ENCODE peak calls at places on chromosomes 16 and 17, in four cellular contexts. One of them, this sample, is unnamed.

GRCh38 chr16:2752850-2753522 is 548 bp downstream of the SRRM2 start:
- DNase-seq in fibroblast of the conjunctiva: peak; percentile 69
- DNase-seq in neuronal stem cell: no peak
- DNase-seq in dorsolateral prefrontal cortex: peak; percentile 63
- DNase-seq in this sample: peak; percentile 83

GRCh38 chr17:67125924-67126323 is 81.6 kb downstream of the CACNG1 start:
- DNase-seq in fibroblast of the conjunctiva: no peak
- DNase-seq in neuronal stem cell: no peak
- DNase-seq in dorsolateral prefrontal cortex: no peak
- DNase-seq in this sample: no peak

GRCh38 chr17:17744116-17744515 is 62.9 kb downstream of the RAI1 start:
- DNase-seq in fibroblast of the conjunctiva: no peak
- DNase-seq in neuronal stem cell: no peak
- DNase-seq in dorsolateral prefrontal cortex: no peak
- DNase-seq in this sample: no peak

GRCh38 chr17:81003711-81004335 is 12.2 kb downstream of the CHMP6 start:
- DNase-seq in fibroblast of the conjunctiva: no peak
- DNase-seq in neuronal stem cell: no peak
- DNase-seq in dorsolateral prefrontal cortex: no peak
- DNase-seq in this sample: no peak

GRCh38 chr16:21277927-21278706 is at the start of gene CRYM:
- DNase-seq in fibroblast of the conjunctiva: no peak
- DNase-seq in neuronal stem cell: peak; percentile 67
- DNase-seq in dorsolateral prefrontal cortex: no peak
- DNase-seq in this sample: peak; percentile 76

GRCh38 chr17:32671891-32672290 is 185.1 kb downstream of the CDK5R1 start:
- DNase-seq in fibroblast of the conjunctiva: no peak
- DNase-seq in neuronal stem cell: no peak
- DNase-seq in dorsolateral prefrontal cortex: no peak
- DNase-seq in this sample: no peak

GRCh38 chr17:76544123-76544915 is 4.5 kb downstream of the PRCD start:
- DNase-seq in fibroblast of the conjunctiva: no peak
- DNase-seq in neuronal stem cell: no peak
- DNase-seq in dorsolateral prefrontal cortex: peak; percentile 68
- DNase-seq in this sample: no peak

GRCh38 chr17:56125830-56126819 is 27.1 kb upstream of the ANKFN1 start:
- DNase-seq in fibroblast of the conjunctiva: peak; percentile 80
- DNase-seq in neuronal stem cell: peak; percentile 41
- DNase-seq in dorsolateral prefrontal cortex: no peak
- DNase-seq in this sample: peak; percentile 38

GRCh38 chr16:83717308-83717707 is 90.5 kb upstream of the HSBP1 start:
- DNase-seq in fibroblast of the conjunctiva: no peak
- DNase-seq in neuronal stem cell: no peak
- DNase-seq in dorsolateral prefrontal cortex: no peak
- DNase-seq in this sample: no peak

GRCh38 chr17:17408236-17408794 is 68.5 kb upstream of the MED9 start:
- DNase-seq in fibroblast of the conjunctiva: no peak
- DNase-seq in neuronal stem cell: no peak
- DNase-seq in dorsolateral prefrontal cortex: no peak
- DNase-seq in this sample: no peak

GRCh38 chr16:4505356-4506153 is 29.4 kb downstream of the HMOX2 start:
- DNase-seq in fibroblast of the conjunctiva: no peak
- DNase-seq in neuronal stem cell: no peak
- DNase-seq in dorsolateral prefrontal cortex: no peak
- DNase-seq in this sample: no peak

GRCh38 chr16:2529061-2529931 is 1.9 kb downstream of the CEMP1 start:
- DNase-seq in fibroblast of the conjunctiva: no peak
- DNase-seq in neuronal stem cell: no peak
- DNase-seq in dorsolateral prefrontal cortex: no peak
- DNase-seq in this sample: no peak

GRCh38 chr17:41329279-41329925 is 13.9 kb upstream of the KRTAP17-1 start:
- DNase-seq in fibroblast of the conjunctiva: no peak
- DNase-seq in neuronal stem cell: peak; percentile 42
- DNase-seq in dorsolateral prefrontal cortex: peak; percentile 36
- DNase-seq in this sample: peak; percentile 77

GRCh38 chr17:41618341-41619161 is 5.8 kb downstream of the KRT17 start:
- DNase-seq in fibroblast of the conjunctiva: no peak
- DNase-seq in neuronal stem cell: no peak
- DNase-seq in dorsolateral prefrontal cortex: no peak
- DNase-seq in this sample: no peak

GRCh38 chr17:34668206-34668605 is 88.8 kb downstream of the TMEM132E start:
- DNase-seq in fibroblast of the conjunctiva: no peak
- DNase-seq in neuronal stem cell: no peak
- DNase-seq in dorsolateral prefrontal cortex: no peak
- DNase-seq in this sample: no peak

GRCh38 chr17:2173005-2173404 is 118.1 kb downstream of the HIC1 start:
- DNase-seq in fibroblast of the conjunctiva: no peak
- DNase-seq in neuronal stem cell: no peak
- DNase-seq in dorsolateral prefrontal cortex: no peak
- DNase-seq in this sample: no peak

GRCh38 chr17:83189673-83190385 is 110.4 kb downstream of the METRNL start:
- DNase-seq in fibroblast of the conjunctiva: peak; percentile 69
- DNase-seq in neuronal stem cell: no peak
- DNase-seq in dorsolateral prefrontal cortex: no peak
- DNase-seq in this sample: no peak

GRCh38 chr16:57689772-57690558 is 4.6 kb upstream of the DRC7 start:
- DNase-seq in fibroblast of the conjunctiva: no peak
- DNase-seq in neuronal stem cell: no peak
- DNase-seq in dorsolateral prefrontal cortex: no peak
- DNase-seq in this sample: peak; percentile 70

GRCh38 chr17:83000738-83001137 is 78.7 kb upstream of the METRNL start:
- DNase-seq in fibroblast of the conjunctiva: no peak
- DNase-seq in neuronal stem cell: no peak
- DNase-seq in dorsolateral prefrontal cortex: no peak
- DNase-seq in this sample: no peak

GRCh38 chr17:1002771-1003555 is 6.0 kb downstream of the TIMM22 start:
- DNase-seq in fibroblast of the conjunctiva: peak; percentile 60
- DNase-seq in neuronal stem cell: no peak
- DNase-seq in dorsolateral prefrontal cortex: peak; percentile 78
- DNase-seq in this sample: no peak

GRCh38 chr17:20096430-20096829 is 87.3 kb downstream of the SPECC1 start:
- DNase-seq in fibroblast of the conjunctiva: no peak
- DNase-seq in neuronal stem cell: no peak
- DNase-seq in dorsolateral prefrontal cortex: no peak
- DNase-seq in this sample: no peak

GRCh38 chr17:28878981-28879380 is 18.6 kb downstream of the FLOT2 start:
- DNase-seq in fibroblast of the conjunctiva: peak; percentile 26
- DNase-seq in neuronal stem cell: no peak
- DNase-seq in dorsolateral prefrontal cortex: no peak
- DNase-seq in this sample: peak; percentile 41

GRCh38 chr16:53056528-53056881 is 1.7 kb downstream of the CHD9 start:
- DNase-seq in fibroblast of the conjunctiva: no peak
- DNase-seq in neuronal stem cell: no peak
- DNase-seq in dorsolateral prefrontal cortex: no peak
- DNase-seq in this sample: no peak

GRCh38 chr17:80762076-80762475 is 217.4 kb downstream of the RPTOR start:
- DNase-seq in fibroblast of the conjunctiva: no peak
- DNase-seq in neuronal stem cell: no peak
- DNase-seq in dorsolateral prefrontal cortex: no peak
- DNase-seq in this sample: no peak

GRCh38 chr16:6558133-6558532 is 774.5 kb upstream of the RBFOX1 start:
- DNase-seq in fibroblast of the conjunctiva: no peak
- DNase-seq in neuronal stem cell: no peak
- DNase-seq in dorsolateral prefrontal cortex: no peak
- DNase-seq in this sample: no peak

GRCh38 chr17:73630957-73631595 is 13.2 kb downstream of the SDK2 start:
- DNase-seq in fibroblast of the conjunctiva: no peak
- DNase-seq in neuronal stem cell: no peak
- DNase-seq in dorsolateral prefrontal cortex: no peak
- DNase-seq in this sample: no peak

GRCh38 chr17:10750210-10750609 is 20.4 kb upstream of the TMEM220 start:
- DNase-seq in fibroblast of the conjunctiva: no peak
- DNase-seq in neuronal stem cell: no peak
- DNase-seq in dorsolateral prefrontal cortex: no peak
- DNase-seq in this sample: no peak

GRCh38 chr17:67707442-67707841 is 10.3 kb upstream of the NOL11 start:
- DNase-seq in fibroblast of the conjunctiva: no peak
- DNase-seq in neuronal stem cell: no peak
- DNase-seq in dorsolateral prefrontal cortex: no peak
- DNase-seq in this sample: no peak

GRCh38 chr16:49836668-49837067 is 19.2 kb downstream of the ZNF423 start:
- DNase-seq in fibroblast of the conjunctiva: no peak
- DNase-seq in neuronal stem cell: no peak
- DNase-seq in dorsolateral prefrontal cortex: no peak
- DNase-seq in this sample: no peak